ENCODE peak calls at places on chromosomes 2 and 18, in seven cellular contexts. One of them, this sample, is unnamed.

GRCh38 chr2:127408004-127408806 is 10.0 kb upstream of the PROC start:
- DNase-seq in HCT116: peak; percentile 57
- DNase-seq in GM12878: no peak
- DNase-seq in K562: peak; percentile 94
- DNase-seq in HepG2: peak; percentile 83
- DNase-seq in H1: peak; percentile 89
- DNase-seq in SK-N-SH: peak; percentile 98
- DNase-seq in this sample: no peak

GRCh38 chr2:86308984-86309695 is 28.3 kb downstream of the REEP1 start:
- DNase-seq in HCT116: no peak
- DNase-seq in GM12878: no peak
- DNase-seq in K562: no peak
- DNase-seq in HepG2: no peak
- DNase-seq in H1: no peak
- DNase-seq in SK-N-SH: no peak
- DNase-seq in this sample: no peak

GRCh38 chr18:37161491-37161890 is 332.6 kb downstream of the KIAA1328 start:
- DNase-seq in HCT116: no peak
- DNase-seq in GM12878: no peak
- DNase-seq in K562: no peak
- DNase-seq in HepG2: no peak
- DNase-seq in H1: no peak
- DNase-seq in SK-N-SH: no peak
- DNase-seq in this sample: no peak

GRCh38 chr2:236143811-236144210 is 24.4 kb downstream of the GBX2 start:
- DNase-seq in HCT116: no peak
- DNase-seq in GM12878: no peak
- DNase-seq in K562: no peak
- DNase-seq in HepG2: no peak
- DNase-seq in H1: no peak
- DNase-seq in SK-N-SH: no peak
- DNase-seq in this sample: no peak

GRCh38 chr2:105925390-105925789 is 180.7 kb downstream of the NCK2 start:
- DNase-seq in HCT116: no peak
- DNase-seq in GM12878: no peak
- DNase-seq in K562: no peak
- DNase-seq in HepG2: no peak
- DNase-seq in H1: no peak
- DNase-seq in SK-N-SH: peak; percentile 73
- DNase-seq in this sample: no peak

GRCh38 chr2:150911766-150912280 is 349.8 kb downstream of the RBM43 start:
- DNase-seq in HCT116: no peak
- DNase-seq in GM12878: no peak
- DNase-seq in K562: no peak
- DNase-seq in HepG2: peak; percentile 24
- DNase-seq in H1: no peak
- DNase-seq in SK-N-SH: no peak
- DNase-seq in this sample: peak; percentile 20

GRCh38 chr2:168687314-168687713 is 115.1 kb upstream of the NOSTRIN start:
- DNase-seq in HCT116: no peak
- DNase-seq in GM12878: no peak
- DNase-seq in K562: no peak
- DNase-seq in HepG2: no peak
- DNase-seq in H1: no peak
- DNase-seq in SK-N-SH: no peak
- DNase-seq in this sample: no peak

GRCh38 chr2:191250400-191250799 is 5.2 kb downstream of the MYO1B start:
- DNase-seq in HCT116: no peak
- DNase-seq in GM12878: no peak
- DNase-seq in K562: no peak
- DNase-seq in HepG2: no peak
- DNase-seq in H1: no peak
- DNase-seq in SK-N-SH: no peak
- DNase-seq in this sample: no peak

GRCh38 chr2:9690252-9690651 is 59.5 kb upstream of the YWHAQ start:
- DNase-seq in HCT116: no peak
- DNase-seq in GM12878: no peak
- DNase-seq in K562: no peak
- DNase-seq in HepG2: no peak
- DNase-seq in H1: no peak
- DNase-seq in SK-N-SH: no peak
- DNase-seq in this sample: no peak

GRCh38 chr2:9076210-9076609 is 72.7 kb upstream of the MBOAT2 start:
- DNase-seq in HCT116: no peak
- DNase-seq in GM12878: no peak
- DNase-seq in K562: peak; percentile 40
- DNase-seq in HepG2: no peak
- DNase-seq in H1: no peak
- DNase-seq in SK-N-SH: no peak
- DNase-seq in this sample: no peak

GRCh38 chr18:14962626-14963025 is 214.7 kb downstream of the ANKRD30B start:
- DNase-seq in HCT116: no peak
- DNase-seq in GM12878: no peak
- DNase-seq in K562: no peak
- DNase-seq in HepG2: no peak
- DNase-seq in H1: peak; percentile 7
- DNase-seq in SK-N-SH: no peak
- DNase-seq in this sample: no peak

GRCh38 chr2:88729061-88729745 is 37.7 kb downstream of the RPIA start:
- DNase-seq in HCT116: no peak
- DNase-seq in GM12878: no peak
- DNase-seq in K562: no peak
- DNase-seq in HepG2: no peak
- DNase-seq in H1: no peak
- DNase-seq in SK-N-SH: no peak
- DNase-seq in this sample: no peak

GRCh38 chr2:16302969-16303592 is 362.6 kb downstream of the CYRIA start:
- DNase-seq in HCT116: no peak
- DNase-seq in GM12878: no peak
- DNase-seq in K562: no peak
- DNase-seq in HepG2: no peak
- DNase-seq in H1: peak; percentile 45
- DNase-seq in SK-N-SH: no peak
- DNase-seq in this sample: no peak

GRCh38 chr18:44518091-44518490 is 162.6 kb upstream of the SETBP1 start:
- DNase-seq in HCT116: no peak
- DNase-seq in GM12878: no peak
- DNase-seq in K562: no peak
- DNase-seq in HepG2: no peak
- DNase-seq in H1: no peak
- DNase-seq in SK-N-SH: no peak
- DNase-seq in this sample: no peak

GRCh38 chr2:73095910-73096309 is 16.8 kb downstream of the RAB11FIP5 start:
- DNase-seq in HCT116: no peak
- DNase-seq in GM12878: no peak
- DNase-seq in K562: no peak
- DNase-seq in HepG2: no peak
- DNase-seq in H1: no peak
- DNase-seq in SK-N-SH: no peak
- DNase-seq in this sample: no peak

GRCh38 chr2:223797811-223798721 is 39.3 kb downstream of the AP1S3 start:
- DNase-seq in HCT116: no peak
- DNase-seq in GM12878: peak; percentile 56
- DNase-seq in K562: peak; percentile 17
- DNase-seq in HepG2: peak; percentile 59
- DNase-seq in H1: no peak
- DNase-seq in SK-N-SH: peak; percentile 48
- DNase-seq in this sample: no peak

GRCh38 chr2:218726004-218726574 is 15.5 kb downstream of the TTLL4 start:
- DNase-seq in HCT116: no peak
- DNase-seq in GM12878: no peak
- DNase-seq in K562: no peak
- DNase-seq in HepG2: no peak
- DNase-seq in H1: no peak
- DNase-seq in SK-N-SH: no peak
- DNase-seq in this sample: no peak

GRCh38 chr2:168913171-168913484 is 12.0 kb downstream of the G6PC2 start:
- DNase-seq in HCT116: no peak
- DNase-seq in GM12878: no peak
- DNase-seq in K562: no peak
- DNase-seq in HepG2: no peak
- DNase-seq in H1: no peak
- DNase-seq in SK-N-SH: peak; percentile 71
- DNase-seq in this sample: no peak

GRCh38 chr18:60982296-60982695 is 350.9 kb upstream of the CDH20 start:
- DNase-seq in HCT116: no peak
- DNase-seq in GM12878: no peak
- DNase-seq in K562: no peak
- DNase-seq in HepG2: no peak
- DNase-seq in H1: no peak
- DNase-seq in SK-N-SH: no peak
- DNase-seq in this sample: no peak

GRCh38 chr2:128422571-128422970 is 103.9 kb upstream of the HS6ST1 start:
- DNase-seq in HCT116: no peak
- DNase-seq in GM12878: no peak
- DNase-seq in K562: no peak
- DNase-seq in HepG2: no peak
- DNase-seq in H1: no peak
- DNase-seq in SK-N-SH: no peak
- DNase-seq in this sample: no peak

GRCh38 chr2:119234021-119235019 is 10.7 kb downstream of the STEAP3 start:
- DNase-seq in HCT116: no peak
- DNase-seq in GM12878: no peak
- DNase-seq in K562: peak; percentile 38
- DNase-seq in HepG2: peak; percentile 50
- DNase-seq in H1: peak; percentile 70
- DNase-seq in SK-N-SH: peak; percentile 49
- DNase-seq in this sample: no peak

GRCh38 chr2:46847185-46847710 is 68.4 kb downstream of the MCFD2 start:
- DNase-seq in HCT116: no peak
- DNase-seq in GM12878: no peak
- DNase-seq in K562: no peak
- DNase-seq in HepG2: peak; percentile 77
- DNase-seq in H1: no peak
- DNase-seq in SK-N-SH: peak; percentile 91
- DNase-seq in this sample: no peak

GRCh38 chr2:177254433-177255226 is 9.9 kb downstream of the NFE2L2 start:
- DNase-seq in HCT116: peak; percentile 60
- DNase-seq in GM12878: no peak
- DNase-seq in K562: peak; percentile 93
- DNase-seq in HepG2: peak; percentile 76
- DNase-seq in H1: peak; percentile 86
- DNase-seq in SK-N-SH: peak; percentile 24
- DNase-seq in this sample: no peak

GRCh38 chr2:187115627-187116026 is 266.7 kb upstream of the ZSWIM2 start:
- DNase-seq in HCT116: no peak
- DNase-seq in GM12878: no peak
- DNase-seq in K562: no peak
- DNase-seq in HepG2: no peak
- DNase-seq in H1: no peak
- DNase-seq in SK-N-SH: no peak
- DNase-seq in this sample: no peak

DNA sequence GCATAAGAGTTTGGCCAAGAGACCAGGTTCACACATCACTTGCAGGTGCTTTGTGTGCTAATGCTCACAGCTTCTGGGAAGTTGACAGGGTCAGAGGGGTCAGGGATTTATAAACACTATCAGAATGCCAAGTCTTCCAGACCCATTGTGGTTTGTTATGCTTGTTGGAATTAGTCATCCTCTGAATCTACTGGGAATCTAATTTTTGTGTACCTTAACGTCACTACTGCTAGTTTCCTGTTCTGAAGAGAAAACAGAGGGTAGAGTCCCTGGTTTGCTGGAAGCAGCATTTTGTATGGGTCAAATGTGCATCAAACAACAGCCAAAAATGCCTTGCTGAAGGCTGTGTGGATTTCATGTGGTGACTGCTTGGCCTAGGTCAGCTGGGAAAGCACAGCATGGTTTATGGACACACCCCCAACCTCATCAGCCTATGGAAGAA is 33.3 kb downstream of the ANTXR1 start:
- DNase-seq in HCT116: no peak
- DNase-seq in GM12878: no peak
- DNase-seq in K562: no peak
- DNase-seq in HepG2: peak; percentile 79
- DNase-seq in H1: no peak
- DNase-seq in SK-N-SH: no peak
- DNase-seq in this sample: peak; percentile 35
- TF ChIP-seq SIN3A in HCT116: no peak
- TF ChIP-seq SIN3A in GM12878: no peak
- TF ChIP-seq SIN3A in K562: no peak
- TF ChIP-seq SIN3A in HepG2: no peak
- TF ChIP-seq SIN3A in H1: no peak
- TF ChIP-seq SIN3A in SK-N-SH: no peak
- TF ChIP-seq SIN3A in this sample: no peak

DNA sequence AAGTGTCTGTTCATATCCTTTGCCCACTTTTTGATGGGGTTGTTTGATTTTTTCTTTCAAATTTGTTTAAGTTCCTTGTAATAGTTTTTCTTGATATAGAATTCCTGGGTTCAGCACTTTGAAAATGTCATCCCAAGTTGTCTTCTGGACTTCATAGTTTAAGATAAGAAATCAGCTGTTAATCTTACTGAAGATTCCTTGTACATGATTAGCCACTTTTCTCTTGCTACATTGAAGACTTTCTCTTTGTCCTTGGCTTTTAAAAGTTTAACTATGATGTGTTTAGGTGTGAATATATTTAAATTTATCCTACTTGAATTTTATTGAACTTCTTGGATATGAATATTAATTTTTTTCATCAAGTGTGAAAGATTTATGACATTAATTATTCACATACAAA is 387.2 kb upstream of the CWC22 start:
- DNase-seq in HCT116: no peak
- DNase-seq in GM12878: no peak
- DNase-seq in K562: no peak
- DNase-seq in HepG2: no peak
- DNase-seq in H1: no peak
- DNase-seq in SK-N-SH: no peak
- DNase-seq in this sample: no peak
- TF ChIP-seq SIN3A in HCT116: no peak
- TF ChIP-seq SIN3A in GM12878: no peak
- TF ChIP-seq SIN3A in K562: no peak
- TF ChIP-seq SIN3A in HepG2: no peak
- TF ChIP-seq SIN3A in H1: no peak
- TF ChIP-seq SIN3A in SK-N-SH: no peak
- TF ChIP-seq SIN3A in this sample: no peak

DNA sequence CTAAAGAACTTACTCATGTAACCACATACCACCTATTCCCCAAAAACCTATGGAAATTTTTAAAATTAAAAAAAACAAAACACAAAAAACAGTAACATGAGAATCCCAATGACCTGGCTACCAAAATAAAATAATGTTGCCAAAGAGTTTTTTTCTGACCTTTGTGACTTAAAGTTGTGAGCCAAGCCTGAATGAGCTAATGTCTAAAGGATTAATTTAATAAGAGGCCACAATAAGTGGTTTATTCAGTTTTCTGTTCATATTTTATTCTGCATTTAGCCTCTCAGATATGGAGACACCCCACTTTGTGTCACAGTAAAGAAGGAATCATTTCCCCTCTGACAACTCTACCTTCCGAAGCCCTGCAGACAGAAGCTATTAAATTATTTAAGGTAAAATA is 42.6 kb upstream of the DYNC2LI1 start:
- DNase-seq in HCT116: no peak
- DNase-seq in GM12878: no peak
- DNase-seq in K562: no peak
- DNase-seq in HepG2: no peak
- DNase-seq in H1: no peak
- DNase-seq in SK-N-SH: no peak
- DNase-seq in this sample: no peak
- TF ChIP-seq SIN3A in HCT116: no peak
- TF ChIP-seq SIN3A in GM12878: no peak
- TF ChIP-seq SIN3A in K562: no peak
- TF ChIP-seq SIN3A in HepG2: no peak
- TF ChIP-seq SIN3A in H1: no peak
- TF ChIP-seq SIN3A in SK-N-SH: no peak
- TF ChIP-seq SIN3A in this sample: no peak

GRCh38 chr18:35049111-35050003 is 8.1 kb downstream of the MAPRE2 start:
- DNase-seq in HCT116: no peak
- DNase-seq in GM12878: no peak
- DNase-seq in K562: no peak
- DNase-seq in HepG2: no peak
- DNase-seq in H1: no peak
- DNase-seq in SK-N-SH: no peak
- DNase-seq in this sample: no peak
- TF ChIP-seq SIN3A in HCT116: no peak
- TF ChIP-seq SIN3A in GM12878: no peak
- TF ChIP-seq SIN3A in K562: no peak
- TF ChIP-seq SIN3A in HepG2: no peak
- TF ChIP-seq SIN3A in H1: no peak
- TF ChIP-seq SIN3A in SK-N-SH: no peak
- TF ChIP-seq SIN3A in this sample: no peak